ENCODE peak calls at places on chromosomes 6 and 20, in six cellular contexts. W, H, E, R, C and U are unnamed samples.

GRCh38 chr6:13965582-13966127 is 40.9 kb downstream of the RNF182 start:
- DNase-seq in E (no peak), W (no peak), H (no peak), C (no peak), R (no peak), U (no peak)

GRCh38 chr6:44960898-44961297 is 367.2 kb upstream of the RUNX2 start:
- DNase-seq in E (no peak), C (no peak), R (no peak), H (no peak), W (no peak), U (no peak)

GRCh38 chr6:16754864-16755263 is 6.4 kb downstream of the ATXN1 start:
- DNase-seq in E (no peak), W (no peak), R (no peak), H (no peak), C (no peak), U (no peak)

GRCh38 chr20:23153696-23154341 is 67.7 kb upstream of the CD93 start:
- DNase-seq in H (no peak), W (no peak), C (no peak), R (no peak), E (no peak), U (no peak)

GRCh38 chr6:143843689-143844405 is 709 bp downstream of the LTV1 start:
- DNase-seq in H (no peak), E (peak; percentile 14), C (no peak), W (no peak), R (no peak), U (no peak)

GRCh38 chr6:77880501-77880900 is 227.7 kb downstream of the MEI4 start:
- DNase-seq in R (no peak), W (no peak), C (no peak), E (no peak), H (no peak), U (no peak)

GRCh38 chr6:134172020-134172766 is 119.8 kb upstream of the SLC2A12 start:
- DNase-seq in C (no peak), E (no peak), H (no peak), R (no peak), W (no peak), U (no peak)

GRCh38 chr20:25637247-25637646 is 13.4 kb upstream of the NANP start:
- DNase-seq in E (no peak), R (no peak), W (no peak), H (no peak), C (no peak), U (no peak)

GRCh38 chr6:108497883-108498282 is 62.8 kb upstream of the FOXO3 start:
- DNase-seq in R (no peak), E (peak; percentile 43), W (no peak), C (peak; percentile 18), H (no peak), U (no peak)

GRCh38 chr20:1130849-1131248 is 12.4 kb downstream of the PSMF1 start:
- DNase-seq in C (no peak), R (no peak), H (no peak), E (no peak), W (no peak), U (no peak)

GRCh38 chr6:45472383-45472782 is 94.6 kb upstream of the SUPT3H start:
- DNase-seq in W (no peak), H (peak; percentile 70), R (no peak), C (no peak), E (no peak), U (no peak)